ENCODE peak calls at places on chromosomes 7 and 10, in seven cellular contexts. One of them, this sample, is unnamed.

GRCh38 chr10:59926086-59926485 is 19.7 kb upstream of the CCDC6 start:
- DNase-seq in foreskin fibroblast: no peak
- DNase-seq in SHP77: no peak
- DNase-seq in activated CD8-positive, alpha-beta T cell treated with anti-CD3 and anti-CD28 coated beads for 36 hours: no peak
- DNase-seq in T-helper 1 cell: no peak
- DNase-seq in GM23248: no peak
- DNase-seq in GM03348: no peak
- DNase-seq in this sample: no peak

GRCh38 chr10:29598861-29599311 is 35.9 kb downstream of the SVIL start:
- DNase-seq in foreskin fibroblast: peak; percentile 88
- DNase-seq in SHP77: no peak
- DNase-seq in activated CD8-positive, alpha-beta T cell treated with anti-CD3 and anti-CD28 coated beads for 36 hours: no peak
- DNase-seq in T-helper 1 cell: no peak
- DNase-seq in GM23248: peak; percentile 70
- DNase-seq in GM03348: peak; percentile 41
- DNase-seq in this sample: no peak

GRCh38 chr7:148877517-148877916 is 6.6 kb downstream of the EZH2 start:
- DNase-seq in foreskin fibroblast: no peak
- DNase-seq in SHP77: no peak
- DNase-seq in activated CD8-positive, alpha-beta T cell treated with anti-CD3 and anti-CD28 coated beads for 36 hours: no peak
- DNase-seq in T-helper 1 cell: no peak
- DNase-seq in GM23248: no peak
- DNase-seq in GM03348: no peak
- DNase-seq in this sample: no peak

GRCh38 chr10:104242545-104242944 is 10.4 kb upstream of the CFAP43 start:
- DNase-seq in foreskin fibroblast: no peak
- DNase-seq in SHP77: no peak
- DNase-seq in activated CD8-positive, alpha-beta T cell treated with anti-CD3 and anti-CD28 coated beads for 36 hours: no peak
- DNase-seq in T-helper 1 cell: no peak
- DNase-seq in GM23248: no peak
- DNase-seq in GM03348: no peak
- DNase-seq in this sample: no peak

GRCh38 chr10:114281461-114281860 is 42.4 kb downstream of the VWA2 start:
- DNase-seq in foreskin fibroblast: no peak
- DNase-seq in SHP77: no peak
- DNase-seq in activated CD8-positive, alpha-beta T cell treated with anti-CD3 and anti-CD28 coated beads for 36 hours: no peak
- DNase-seq in T-helper 1 cell: no peak
- DNase-seq in GM23248: no peak
- DNase-seq in GM03348: no peak
- DNase-seq in this sample: no peak

GRCh38 chr7:57400531-57401155 is 49.3 kb upstream of the ZNF716 start:
- DNase-seq in foreskin fibroblast: no peak
- DNase-seq in SHP77: no peak
- DNase-seq in activated CD8-positive, alpha-beta T cell treated with anti-CD3 and anti-CD28 coated beads for 36 hours: no peak
- DNase-seq in T-helper 1 cell: no peak
- DNase-seq in GM23248: no peak
- DNase-seq in GM03348: no peak
- DNase-seq in this sample: no peak

GRCh38 chr10:124743188-124744046 is 761 bp downstream of the FAM53B start:
- DNase-seq in foreskin fibroblast: peak; percentile 64
- DNase-seq in SHP77: peak; percentile 26
- DNase-seq in activated CD8-positive, alpha-beta T cell treated with anti-CD3 and anti-CD28 coated beads for 36 hours: peak; percentile 44
- DNase-seq in T-helper 1 cell: peak; percentile 23
- DNase-seq in GM23248: peak; percentile 69
- DNase-seq in GM03348: peak; percentile 59
- DNase-seq in this sample: peak; percentile 80

GRCh38 chr7:64872351-64872750 is 30.7 kb upstream of the ZNF273 start:
- DNase-seq in foreskin fibroblast: no peak
- DNase-seq in SHP77: no peak
- DNase-seq in activated CD8-positive, alpha-beta T cell treated with anti-CD3 and anti-CD28 coated beads for 36 hours: no peak
- DNase-seq in T-helper 1 cell: no peak
- DNase-seq in GM23248: no peak
- DNase-seq in GM03348: no peak
- DNase-seq in this sample: peak; percentile 37

GRCh38 chr10:30092151-30092790 is 32.9 kb upstream of the JCAD start:
- DNase-seq in foreskin fibroblast: peak; percentile 45
- DNase-seq in SHP77: no peak
- DNase-seq in activated CD8-positive, alpha-beta T cell treated with anti-CD3 and anti-CD28 coated beads for 36 hours: no peak
- DNase-seq in T-helper 1 cell: no peak
- DNase-seq in GM23248: peak; percentile 85
- DNase-seq in GM03348: peak; percentile 46
- DNase-seq in this sample: no peak

GRCh38 chr7:138755331-138755747 is 42.5 kb upstream of the TMEM213 start:
- DNase-seq in foreskin fibroblast: no peak
- DNase-seq in SHP77: no peak
- DNase-seq in activated CD8-positive, alpha-beta T cell treated with anti-CD3 and anti-CD28 coated beads for 36 hours: no peak
- DNase-seq in T-helper 1 cell: no peak
- DNase-seq in GM23248: no peak
- DNase-seq in GM03348: peak; percentile 24
- DNase-seq in this sample: no peak

GRCh38 chr7:4683884-4684565 is 1.9 kb downstream of the FOXK1 start:
- DNase-seq in foreskin fibroblast: peak; percentile 89
- DNase-seq in SHP77: no peak
- DNase-seq in activated CD8-positive, alpha-beta T cell treated with anti-CD3 and anti-CD28 coated beads for 36 hours: peak; percentile 52
- DNase-seq in T-helper 1 cell: peak; percentile 28
- DNase-seq in GM23248: peak; percentile 84
- DNase-seq in GM03348: peak; percentile 73
- DNase-seq in this sample: peak; percentile 78

GRCh38 chr10:1292611-1293021 is 236.4 kb downstream of the WDR37 start:
- DNase-seq in foreskin fibroblast: no peak
- DNase-seq in SHP77: no peak
- DNase-seq in activated CD8-positive, alpha-beta T cell treated with anti-CD3 and anti-CD28 coated beads for 36 hours: no peak
- DNase-seq in T-helper 1 cell: no peak
- DNase-seq in GM23248: no peak
- DNase-seq in GM03348: no peak
- DNase-seq in this sample: no peak

GRCh38 chr10:75095631-75096030 is 15.8 kb upstream of the SAMD8 start:
- DNase-seq in foreskin fibroblast: no peak
- DNase-seq in SHP77: no peak
- DNase-seq in activated CD8-positive, alpha-beta T cell treated with anti-CD3 and anti-CD28 coated beads for 36 hours: no peak
- DNase-seq in T-helper 1 cell: no peak
- DNase-seq in GM23248: no peak
- DNase-seq in GM03348: no peak
- DNase-seq in this sample: no peak

GRCh38 chr10:84335516-84335915 is 7.1 kb downstream of the CCSER2 start:
- DNase-seq in foreskin fibroblast: no peak
- DNase-seq in SHP77: no peak
- DNase-seq in activated CD8-positive, alpha-beta T cell treated with anti-CD3 and anti-CD28 coated beads for 36 hours: no peak
- DNase-seq in T-helper 1 cell: no peak
- DNase-seq in GM23248: no peak
- DNase-seq in GM03348: no peak
- DNase-seq in this sample: no peak

GRCh38 chr10:102660891-102661613 is 16.8 kb downstream of the TRIM8 start:
- DNase-seq in foreskin fibroblast: peak; percentile 95
- DNase-seq in SHP77: peak; percentile 70
- DNase-seq in activated CD8-positive, alpha-beta T cell treated with anti-CD3 and anti-CD28 coated beads for 36 hours: peak; percentile 93
- DNase-seq in T-helper 1 cell: peak; percentile 76
- DNase-seq in GM23248: peak; percentile 68
- DNase-seq in GM03348: peak; percentile 81
- DNase-seq in this sample: peak; percentile 91

GRCh38 chr10:71213127-71213616 is 802 bp downstream of the UNC5B start:
- DNase-seq in foreskin fibroblast: peak; percentile 85
- DNase-seq in SHP77: no peak
- DNase-seq in activated CD8-positive, alpha-beta T cell treated with anti-CD3 and anti-CD28 coated beads for 36 hours: peak; percentile 67
- DNase-seq in T-helper 1 cell: peak; percentile 29
- DNase-seq in GM23248: peak; percentile 88
- DNase-seq in GM03348: peak; percentile 59
- DNase-seq in this sample: peak; percentile 77

GRCh38 chr10:93580824-93581223 is 14.4 kb downstream of the FFAR4 start:
- DNase-seq in foreskin fibroblast: peak; percentile 44
- DNase-seq in SHP77: no peak
- DNase-seq in activated CD8-positive, alpha-beta T cell treated with anti-CD3 and anti-CD28 coated beads for 36 hours: no peak
- DNase-seq in T-helper 1 cell: no peak
- DNase-seq in GM23248: peak; percentile 17
- DNase-seq in GM03348: no peak
- DNase-seq in this sample: no peak

GRCh38 chr7:91537260-91538152 is 273.3 kb downstream of the FZD1 start:
- DNase-seq in foreskin fibroblast: no peak
- DNase-seq in SHP77: no peak
- DNase-seq in activated CD8-positive, alpha-beta T cell treated with anti-CD3 and anti-CD28 coated beads for 36 hours: no peak
- DNase-seq in T-helper 1 cell: no peak
- DNase-seq in GM23248: no peak
- DNase-seq in GM03348: no peak
- DNase-seq in this sample: no peak

GRCh38 chr7:127629268-127629854 is 11.4 kb upstream of the PAX4 start:
- DNase-seq in foreskin fibroblast: no peak
- DNase-seq in SHP77: peak; percentile 17
- DNase-seq in activated CD8-positive, alpha-beta T cell treated with anti-CD3 and anti-CD28 coated beads for 36 hours: peak; percentile 59
- DNase-seq in T-helper 1 cell: no peak
- DNase-seq in GM23248: no peak
- DNase-seq in GM03348: no peak
- DNase-seq in this sample: peak; percentile 73

GRCh38 chr10:89926736-89927135 is 225.3 kb downstream of the KIF20B start:
- DNase-seq in foreskin fibroblast: peak; percentile 41
- DNase-seq in SHP77: no peak
- DNase-seq in activated CD8-positive, alpha-beta T cell treated with anti-CD3 and anti-CD28 coated beads for 36 hours: no peak
- DNase-seq in T-helper 1 cell: no peak
- DNase-seq in GM23248: no peak
- DNase-seq in GM03348: no peak
- DNase-seq in this sample: no peak

GRCh38 chr10:70974351-70974901 is 86.1 kb upstream of the PCBD1 start:
- DNase-seq in foreskin fibroblast: peak; percentile 58
- DNase-seq in SHP77: no peak
- DNase-seq in activated CD8-positive, alpha-beta T cell treated with anti-CD3 and anti-CD28 coated beads for 36 hours: peak; percentile 22
- DNase-seq in T-helper 1 cell: no peak
- DNase-seq in GM23248: peak; percentile 48
- DNase-seq in GM03348: peak; percentile 29
- DNase-seq in this sample: no peak

GRCh38 chr7:28904539-28905143 is 53.5 kb downstream of the TRIL start:
- DNase-seq in foreskin fibroblast: peak; percentile 78
- DNase-seq in SHP77: no peak
- DNase-seq in activated CD8-positive, alpha-beta T cell treated with anti-CD3 and anti-CD28 coated beads for 36 hours: no peak
- DNase-seq in T-helper 1 cell: no peak
- DNase-seq in GM23248: peak; percentile 53
- DNase-seq in GM03348: peak; percentile 15
- DNase-seq in this sample: no peak

GRCh38 chr10:986137-986825 is 2.0 kb upstream of the GTPBP4 start:
- DNase-seq in foreskin fibroblast: peak; percentile 57
- DNase-seq in SHP77: peak; percentile 54
- DNase-seq in activated CD8-positive, alpha-beta T cell treated with anti-CD3 and anti-CD28 coated beads for 36 hours: peak; percentile 10
- DNase-seq in T-helper 1 cell: no peak
- DNase-seq in GM23248: peak; percentile 66
- DNase-seq in GM03348: peak; percentile 25
- DNase-seq in this sample: no peak

GRCh38 chr10:34613491-34613890 is 201.6 kb downstream of the PARD3 start:
- DNase-seq in foreskin fibroblast: no peak
- DNase-seq in SHP77: no peak
- DNase-seq in activated CD8-positive, alpha-beta T cell treated with anti-CD3 and anti-CD28 coated beads for 36 hours: no peak
- DNase-seq in T-helper 1 cell: no peak
- DNase-seq in GM23248: no peak
- DNase-seq in GM03348: no peak
- DNase-seq in this sample: no peak

GRCh38 chr10:88379575-88379974 is 203.5 kb downstream of the RNLS start:
- DNase-seq in foreskin fibroblast: peak; percentile 91
- DNase-seq in SHP77: no peak
- DNase-seq in activated CD8-positive, alpha-beta T cell treated with anti-CD3 and anti-CD28 coated beads for 36 hours: no peak
- DNase-seq in T-helper 1 cell: no peak
- DNase-seq in GM23248: peak; percentile 89
- DNase-seq in GM03348: peak; percentile 27
- DNase-seq in this sample: no peak

GRCh38 chr7:157572622-157573021 is 235.8 kb downstream of the DNAJB6 start:
- DNase-seq in foreskin fibroblast: no peak
- DNase-seq in SHP77: no peak
- DNase-seq in activated CD8-positive, alpha-beta T cell treated with anti-CD3 and anti-CD28 coated beads for 36 hours: no peak
- DNase-seq in T-helper 1 cell: no peak
- DNase-seq in GM23248: no peak
- DNase-seq in GM03348: no peak
- DNase-seq in this sample: no peak

GRCh38 chr10:72370201-72370722 is 15.5 kb upstream of the DNAJB12 start:
- DNase-seq in foreskin fibroblast: no peak
- DNase-seq in SHP77: no peak
- DNase-seq in activated CD8-positive, alpha-beta T cell treated with anti-CD3 and anti-CD28 coated beads for 36 hours: peak; percentile 23
- DNase-seq in T-helper 1 cell: peak; percentile 56
- DNase-seq in GM23248: no peak
- DNase-seq in GM03348: no peak
- DNase-seq in this sample: peak; percentile 77

GRCh38 chr7:44052771-44053365 is 8.4 kb downstream of the DBNL start:
- DNase-seq in foreskin fibroblast: no peak
- DNase-seq in SHP77: no peak
- DNase-seq in activated CD8-positive, alpha-beta T cell treated with anti-CD3 and anti-CD28 coated beads for 36 hours: no peak
- DNase-seq in T-helper 1 cell: no peak
- DNase-seq in GM23248: no peak
- DNase-seq in GM03348: no peak
- DNase-seq in this sample: no peak

GRCh38 chr10:60187691-60188090 is 202.0 kb downstream of the ANK3 start:
- DNase-seq in foreskin fibroblast: no peak
- DNase-seq in SHP77: no peak
- DNase-seq in activated CD8-positive, alpha-beta T cell treated with anti-CD3 and anti-CD28 coated beads for 36 hours: no peak
- DNase-seq in T-helper 1 cell: no peak
- DNase-seq in GM23248: no peak
- DNase-seq in GM03348: no peak
- DNase-seq in this sample: no peak

GRCh38 chr10:98971464-98971863 is 264.2 kb downstream of the HPSE2 start:
- DNase-seq in foreskin fibroblast: peak; percentile 58
- DNase-seq in SHP77: no peak
- DNase-seq in activated CD8-positive, alpha-beta T cell treated with anti-CD3 and anti-CD28 coated beads for 36 hours: no peak
- DNase-seq in T-helper 1 cell: no peak
- DNase-seq in GM23248: no peak
- DNase-seq in GM03348: no peak
- DNase-seq in this sample: no peak

This sample was measured in activated CD4-positive, alpha-beta T cell treated with anti-CD3 and anti-CD28 coated beads, Interleukin-2, amount 10 ng/mL, durations not matched to agents 24 days and 14 days.